ENCODE peak calls at places on chromosomes 3 and 15, in five cellular contexts. One of them, this sample, is unnamed.

GRCh38 chr15:36885709-36886108 is 214.6 kb downstream of the MEIS2 start:
- DNase-seq in PC-3: no peak
- DNase-seq in IMR-90: no peak
- DNase-seq in neural progenitor cell: no peak
- DNase-seq in fibroblast of lung: peak; percentile 14
- DNase-seq in this sample: no peak

GRCh38 chr3:77256584-77257488 is 216.9 kb downstream of the ROBO2 start:
- DNase-seq in fibroblast of lung: no peak
- DNase-seq in IMR-90: no peak
- DNase-seq in neural progenitor cell: no peak
- DNase-seq in PC-3: no peak
- DNase-seq in this sample: no peak

GRCh38 chr15:66164788-66165187 is 88.8 kb downstream of the MEGF11 start:
- DNase-seq in fibroblast of lung: no peak
- DNase-seq in PC-3: no peak
- DNase-seq in neural progenitor cell: no peak
- DNase-seq in IMR-90: no peak
- DNase-seq in this sample: no peak

GRCh38 chr3:182491571-182491970 is 301.7 kb upstream of the ATP11B start:
- DNase-seq in IMR-90: no peak
- DNase-seq in PC-3: no peak
- DNase-seq in neural progenitor cell: no peak
- DNase-seq in fibroblast of lung: no peak
- DNase-seq in this sample: no peak

GRCh38 chr3:150130404-150131100 is 159.9 kb upstream of the PFN2 start:
- DNase-seq in PC-3: no peak
- DNase-seq in IMR-90: no peak
- DNase-seq in neural progenitor cell: peak; percentile 20
- DNase-seq in fibroblast of lung: no peak
- DNase-seq in this sample: no peak

GRCh38 chr15:51128701-51129100 is 34.0 kb upstream of the TNFAIP8L3 start:
- DNase-seq in fibroblast of lung: peak; percentile 56
- DNase-seq in PC-3: no peak
- DNase-seq in IMR-90: peak; percentile 22
- DNase-seq in neural progenitor cell: no peak
- DNase-seq in this sample: peak; percentile 35

GRCh38 chr3:12681586-12682371 is 17.9 kb upstream of the RAF1 start:
- DNase-seq in PC-3: peak; percentile 25
- DNase-seq in fibroblast of lung: peak; percentile 70
- DNase-seq in neural progenitor cell: no peak
- DNase-seq in IMR-90: peak; percentile 78
- DNase-seq in this sample: peak; percentile 92

GRCh38 chr3:143236226-143236964 is 116.8 kb downstream of the CHST2 start:
- DNase-seq in IMR-90: no peak
- DNase-seq in PC-3: no peak
- DNase-seq in fibroblast of lung: no peak
- DNase-seq in neural progenitor cell: peak; percentile 36
- DNase-seq in this sample: no peak

GRCh38 chr3:82641701-82642100 is 880.3 kb upstream of the GBE1 start:
- DNase-seq in PC-3: peak; percentile 53
- DNase-seq in IMR-90: no peak
- DNase-seq in fibroblast of lung: peak; percentile 76
- DNase-seq in neural progenitor cell: no peak
- DNase-seq in this sample: no peak

GRCh38 chr3:45311953-45312795 is 76.2 kb upstream of the LARS2 start:
- DNase-seq in fibroblast of lung: peak; percentile 30
- DNase-seq in neural progenitor cell: no peak
- DNase-seq in IMR-90: peak; percentile 10
- DNase-seq in PC-3: peak; percentile 13
- DNase-seq in this sample: peak; percentile 12

GRCh38 chr15:79185199-79185598 is 94.6 kb upstream of the RASGRF1 start:
- DNase-seq in fibroblast of lung: no peak
- DNase-seq in neural progenitor cell: peak; percentile 25
- DNase-seq in IMR-90: no peak
- DNase-seq in PC-3: no peak
- DNase-seq in this sample: peak; percentile 35

GRCh38 chr3:45048244-45048643 is 22.1 kb downstream of the CLEC3B start:
- DNase-seq in PC-3: no peak
- DNase-seq in neural progenitor cell: no peak
- DNase-seq in fibroblast of lung: peak; percentile 62
- DNase-seq in IMR-90: peak; percentile 38
- DNase-seq in this sample: peak; percentile 89

GRCh38 chr3:156513619-156514018 is 41.3 kb downstream of the SSR3 start:
- DNase-seq in IMR-90: no peak
- DNase-seq in fibroblast of lung: no peak
- DNase-seq in neural progenitor cell: no peak
- DNase-seq in PC-3: peak; percentile 80
- DNase-seq in this sample: no peak

GRCh38 chr15:58513681-58514336 is 82.0 kb downstream of the LIPC start:
- DNase-seq in neural progenitor cell: no peak
- DNase-seq in fibroblast of lung: no peak
- DNase-seq in PC-3: no peak
- DNase-seq in IMR-90: no peak
- DNase-seq in this sample: no peak

GRCh38 chr3:33039628-33040027 is 57.3 kb downstream of the GLB1 start:
- DNase-seq in IMR-90: no peak
- DNase-seq in PC-3: no peak
- DNase-seq in neural progenitor cell: no peak
- DNase-seq in fibroblast of lung: no peak
- DNase-seq in this sample: no peak

GRCh38 chr3:55795736-55796135 is 308.6 kb upstream of the WNT5A start:
- DNase-seq in IMR-90: peak; percentile 4
- DNase-seq in fibroblast of lung: peak; percentile 17
- DNase-seq in neural progenitor cell: no peak
- DNase-seq in PC-3: peak; percentile 97
- DNase-seq in this sample: peak; percentile 4

GRCh38 chr15:41462396-41462795 is 31.3 kb upstream of the ITPKA start:
- DNase-seq in PC-3: no peak
- DNase-seq in IMR-90: peak; percentile 23
- DNase-seq in fibroblast of lung: no peak
- DNase-seq in neural progenitor cell: no peak
- DNase-seq in this sample: peak; percentile 12

GRCh38 chr3:127951276-127951675 is 36.2 kb downstream of the KBTBD12 start:
- DNase-seq in neural progenitor cell: no peak
- DNase-seq in fibroblast of lung: peak; percentile 63
- DNase-seq in IMR-90: peak; percentile 54
- DNase-seq in PC-3: peak; percentile 39
- DNase-seq in this sample: peak; percentile 76

GRCh38 chr3:155281892-155282291 is 11.6 kb downstream of the STRIT1 start:
- DNase-seq in neural progenitor cell: no peak
- DNase-seq in fibroblast of lung: peak; percentile 39
- DNase-seq in PC-3: no peak
- DNase-seq in IMR-90: peak; percentile 39
- DNase-seq in this sample: peak; percentile 31

GRCh38 chr3:140532793-140533330 is 145.0 kb upstream of the TRIM42 start:
- DNase-seq in fibroblast of lung: no peak
- DNase-seq in IMR-90: no peak
- DNase-seq in neural progenitor cell: peak; percentile 57
- DNase-seq in PC-3: no peak
- DNase-seq in this sample: no peak

GRCh38 chr15:93121994-93122910 is 33.2 kb upstream of the RGMA start:
- DNase-seq in IMR-90: no peak
- DNase-seq in PC-3: no peak
- DNase-seq in fibroblast of lung: no peak
- DNase-seq in neural progenitor cell: peak; percentile 12
- DNase-seq in this sample: peak; percentile 5

GRCh38 chr3:178966299-178967183 is 105.1 kb downstream of the ZMAT3 start:
- DNase-seq in IMR-90: peak; percentile 37
- DNase-seq in PC-3: peak; percentile 61
- DNase-seq in neural progenitor cell: no peak
- DNase-seq in fibroblast of lung: peak; percentile 31
- DNase-seq in this sample: peak; percentile 67

GRCh38 chr3:81375921-81376320 is 385.5 kb downstream of the GBE1 start:
- DNase-seq in PC-3: no peak
- DNase-seq in neural progenitor cell: no peak
- DNase-seq in fibroblast of lung: peak; percentile 16
- DNase-seq in IMR-90: no peak
- DNase-seq in this sample: no peak

GRCh38 chr3:36201546-36201945 is 178.8 kb upstream of the STAC start:
- DNase-seq in neural progenitor cell: no peak
- DNase-seq in fibroblast of lung: no peak
- DNase-seq in IMR-90: no peak
- DNase-seq in PC-3: peak; percentile 18
- DNase-seq in this sample: no peak
- H4K20me1 ChIP-seq in neural progenitor cell: no peaks in the 10 kb centered on the region
- H4K20me1 ChIP-seq in fibroblast of lung: no peaks in the 10 kb centered on the region
- H4K20me1 ChIP-seq in IMR-90: no peaks in the 10 kb centered on the region
- H4K20me1 ChIP-seq in PC-3: no peaks in the 10 kb centered on the region
- H4K20me1 ChIP-seq in this sample: no peaks in the 10 kb centered on the region

GRCh38 chr15:31262143-31262530 is 64.5 kb upstream of the KLF13 start:
- DNase-seq in IMR-90: no peak
- DNase-seq in fibroblast of lung: no peak
- DNase-seq in PC-3: no peak
- DNase-seq in neural progenitor cell: no peak
- DNase-seq in this sample: no peak
- H3K9ac ChIP-seq in IMR-90: no peak overlapping the region
- H3K9ac ChIP-seq in fibroblast of lung: no peak overlapping the region
- H3K9ac ChIP-seq in PC-3: no peak overlapping the region
- H3K9ac ChIP-seq in neural progenitor cell: no peak overlapping the region
- H3K9ac ChIP-seq in this sample: no peak overlapping the region

GRCh38 chr15:52790941-52791751 is 1.0 kb upstream of the ONECUT1 start:
- DNase-seq in neural progenitor cell: peak; percentile 83
- DNase-seq in fibroblast of lung: peak; percentile 17
- DNase-seq in PC-3: no peak
- DNase-seq in IMR-90: peak; percentile 7
- DNase-seq in this sample: no peak
- H3K27me3 ChIP-seq in neural progenitor cell: peaks cover 98% of the 10 kb centered on the region
- H3K27me3 ChIP-seq in fibroblast of lung: peaks cover 75% of the 10 kb centered on the region
- H3K27me3 ChIP-seq in PC-3: peaks cover 36% of the 10 kb centered on the region
- H3K27me3 ChIP-seq in IMR-90: peaks cover 92% of the 10 kb centered on the region
- H3K27me3 ChIP-seq in this sample: peaks cover 76% of the 10 kb centered on the region

DNA sequence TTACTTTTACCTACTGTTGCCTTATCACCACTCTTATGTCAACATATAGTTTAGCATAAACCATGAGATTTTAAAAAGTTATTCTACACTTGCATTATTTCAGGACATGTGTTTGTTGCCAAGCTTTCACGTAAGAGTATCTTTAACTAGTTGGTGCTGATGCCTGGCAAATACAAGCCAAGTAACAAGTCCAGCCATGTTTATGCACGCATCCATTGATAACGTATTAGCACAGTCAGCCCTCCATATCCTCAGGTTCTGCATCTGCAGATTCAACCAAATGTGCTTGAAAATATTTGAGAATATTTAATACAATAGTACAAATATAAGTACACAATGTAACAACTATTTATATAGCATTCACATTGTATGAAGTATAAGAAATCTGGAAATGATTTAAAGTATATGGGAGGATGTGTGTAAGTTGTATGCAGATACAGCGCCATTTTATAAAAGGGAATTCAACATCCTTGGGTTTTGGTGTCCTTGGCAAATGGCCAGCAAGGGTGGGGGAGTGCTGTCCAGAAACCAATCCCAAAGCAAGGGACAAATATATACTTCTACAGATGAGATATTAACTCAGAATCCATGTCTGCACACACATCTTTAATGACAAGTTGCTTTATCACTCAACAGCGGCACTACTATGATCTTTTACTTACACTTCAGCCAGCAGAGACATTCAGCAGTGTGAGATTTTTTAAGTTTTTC is 8.7 kb upstream of the SETD5 start:
- DNase-seq in fibroblast of lung: no peak
- DNase-seq in neural progenitor cell: no peak
- DNase-seq in IMR-90: no peak
- DNase-seq in PC-3: no peak
- DNase-seq in this sample: no peak
- H4K20me1 ChIP-seq in fibroblast of lung: no peaks in the 10 kb centered on the region
- H4K20me1 ChIP-seq in neural progenitor cell: peaks cover 63% of the 10 kb centered on the region
- H4K20me1 ChIP-seq in IMR-90: peaks cover 73% of the 10 kb centered on the region
- H4K20me1 ChIP-seq in PC-3: peaks cover 42% of the 10 kb centered on the region
- H4K20me1 ChIP-seq in this sample: peaks cover 24% of the 10 kb centered on the region

DNA sequence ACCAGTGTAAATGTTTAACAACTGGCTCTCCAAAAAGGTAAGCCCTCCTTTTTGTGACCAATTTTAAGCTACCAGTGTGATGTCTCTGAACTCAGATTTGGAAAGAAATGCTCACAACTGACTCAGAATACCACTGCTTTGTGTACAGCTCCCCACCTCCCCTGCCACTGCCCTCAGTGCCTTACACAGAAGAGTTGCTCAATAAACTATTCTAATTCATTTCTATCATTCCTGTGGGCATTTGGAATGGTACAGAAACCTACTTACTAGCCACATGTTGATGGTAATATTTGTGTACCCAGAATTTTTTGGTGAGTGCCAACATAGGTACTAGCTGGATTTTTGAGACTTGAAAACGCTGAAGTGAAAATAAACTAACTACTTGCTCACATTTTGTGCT is 16.0 kb downstream of the LRRN1 start:
- DNase-seq in IMR-90: no peak
- DNase-seq in PC-3: no peak
- DNase-seq in fibroblast of lung: peak; percentile 68
- DNase-seq in neural progenitor cell: no peak
- DNase-seq in this sample: no peak
- H3K9ac ChIP-seq in IMR-90: no peak overlapping the region
- H3K9ac ChIP-seq in PC-3: no peak overlapping the region
- H3K9ac ChIP-seq in fibroblast of lung: no peak overlapping the region
- H3K9ac ChIP-seq in neural progenitor cell: no peak overlapping the region
- H3K9ac ChIP-seq in this sample: no peak overlapping the region

GRCh38 chr3:126329927-126330725 is 27.1 kb downstream of the KLF15 start:
- DNase-seq in PC-3: no peak
- DNase-seq in neural progenitor cell: no peak
- DNase-seq in IMR-90: no peak
- DNase-seq in fibroblast of lung: no peak
- DNase-seq in this sample: no peak

GRCh38 chr3:126321490-126321889 is 35.7 kb downstream of the KLF15 start:
- DNase-seq in IMR-90: no peak
- DNase-seq in neural progenitor cell: no peak
- DNase-seq in PC-3: no peak
- DNase-seq in fibroblast of lung: no peak
- DNase-seq in this sample: no peak

GRCh38 chr3:126322181-126322967 is 34.8 kb downstream of the KLF15 start:
- DNase-seq in PC-3: no peak
- DNase-seq in fibroblast of lung: no peak
- DNase-seq in IMR-90: no peak
- DNase-seq in neural progenitor cell: no peak
- DNase-seq in this sample: no peak

GRCh38 chr3:126320517-126321293 is 36.5 kb downstream of the KLF15 start:
- DNase-seq in PC-3: no peak
- DNase-seq in fibroblast of lung: no peak
- DNase-seq in neural progenitor cell: no peak
- DNase-seq in IMR-90: no peak
- DNase-seq in this sample: no peak

DNA sequence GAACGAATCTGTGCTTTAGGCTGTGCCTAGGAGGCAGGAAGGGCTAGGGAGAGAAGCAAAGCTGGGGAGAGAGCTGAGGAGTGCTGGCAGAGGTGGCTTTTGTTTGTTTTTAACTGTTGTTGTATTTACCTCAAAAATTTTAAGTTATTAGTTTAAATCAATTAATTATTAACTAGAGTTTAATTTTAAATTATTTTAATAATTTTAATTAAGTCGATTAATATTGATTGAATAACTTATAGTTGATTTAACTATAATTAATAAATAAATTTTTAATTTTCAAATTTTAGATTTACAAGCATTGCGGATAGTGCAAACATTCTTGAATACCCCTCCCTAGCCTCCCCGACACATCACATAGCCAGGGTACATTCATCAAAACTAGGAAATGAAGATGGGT is 30.6 kb downstream of the KLF15 start:
- DNase-seq in PC-3: no peak
- DNase-seq in neural progenitor cell: no peak
- DNase-seq in fibroblast of lung: no peak
- DNase-seq in IMR-90: no peak
- DNase-seq in this sample: no peak
- H3K27me3 ChIP-seq in PC-3: peaks cover 7% of the 10 kb centered on the region
- H3K27me3 ChIP-seq in neural progenitor cell: no peaks in the 10 kb centered on the region
- H3K27me3 ChIP-seq in fibroblast of lung: peaks cover 6% of the 10 kb centered on the region
- H3K27me3 ChIP-seq in IMR-90: peaks cover 12% of the 10 kb centered on the region
- H3K27me3 ChIP-seq in this sample: peaks cover 4% of the 10 kb centered on the region